ENCODE peak calls at places on chromosomes 11 and 22, in seven cellular contexts. H is bronchial epithelial cell; U is OCI-M1; N is effector memory CD4-positive, alpha-beta T cell; V is stimulated activated CD8-positive, alpha-beta memory T cell treated with anti-CD3 and anti-CD28 coated beads, Interleukin-15, amount 100 ng/mL, for 48 hours; M is NCI-H146; A is SK-N-DZ. G is an unnamed sample.

GRCh38 chr11:62573006-62573591 is 592 bp downstream of the EEF1G start:
- DNase-seq in V (no peak), U (peak), H (no peak), N (no peak), M (peak), A (no peak), G (peak)

GRCh38 chr11:62104816-62105610 is 18.8 kb upstream of the INCENP start:
- DNase-seq in N (no peak), U (peak), M (no peak), H (peak), V (no peak), A (no peak), G (no peak)

GRCh38 chr11:3128356-3129180 is 36.5 kb downstream of the OSBPL5 start:
- DNase-seq in V (no peak), A (no peak), N (no peak), U (no peak), M (no peak), H (no peak), G (no peak)

GRCh38 chr11:112837162-112837826 is 123.9 kb upstream of the NCAM1 start:
- DNase-seq in A (peak), M (peak), V (no peak), N (no peak), H (no peak), U (peak), G (peak)

GRCh38 chr22:44583854-44584253 is 85.8 kb upstream of the RTL6 start:
- DNase-seq in H (no peak), M (no peak), V (no peak), U (no peak), A (no peak), N (no peak), G (no peak)

GRCh38 chr11:6615882-6616585 is 3.2 kb downstream of the TPP1 start:
- DNase-seq in A (no peak), V (no peak), U (no peak), N (no peak), M (no peak), H (no peak), G (no peak)

GRCh38 chr11:67528376-67528775 is 5.1 kb upstream of the CABP2 start:
- DNase-seq in H (no peak), M (no peak), U (no peak), A (no peak), N (no peak), V (no peak), G (no peak)

GRCh38 chr22:29194269-29194668 is 11.4 kb upstream of the EMID1 start:
- DNase-seq in N (no peak), H (no peak), A (no peak), M (no peak), U (peak), V (no peak), G (no peak)

GRCh38 chr11:112961751-112962747 is 829 bp downstream of the NCAM1 start:
- DNase-seq in V (no peak), M (peak), U (no peak), A (peak), H (no peak), N (no peak), G (peak)

GRCh38 chr11:64763804-64764611 is 4.2 kb upstream of the PYGM start:
- DNase-seq in U (no peak), V (no peak), A (no peak), M (no peak), N (peak), H (no peak), G (no peak)

GRCh38 chr22:28874816-28875320 is 8.5 kb upstream of the ZNRF3 start:
- DNase-seq in H (no peak), N (no peak), U (no peak), A (no peak), M (no peak), V (no peak), G (no peak)

GRCh38 chr22:30312053-30312452 is 14.7 kb downstream of the TBC1D10A start:
- DNase-seq in V (no peak), M (no peak), N (no peak), H (peak), A (no peak), U (no peak), G (no peak)

GRCh38 chr11:73383249-73384126 is 7.3 kb downstream of the RELT start:
- DNase-seq in M (peak), V (no peak), U (peak), A (no peak), H (peak), N (no peak), G (peak)

GRCh38 chr11:3049430-3050243 is 7.6 kb downstream of the CARS1 start:
- DNase-seq in A (no peak), U (no peak), V (peak), N (peak), M (peak), H (peak), G (peak)

GRCh38 chr11:95349345-95349942 is 118.4 kb upstream of the SESN3 start:
- DNase-seq in U (no peak), N (no peak), H (no peak), M (no peak), V (no peak), A (no peak), G (no peak)

GRCh38 chr11:326842-327580 is 6.4 kb upstream of the IFITM3 start:
- DNase-seq in V (peak), U (peak), H (no peak), N (peak), M (no peak), A (no peak), G (no peak)

GRCh38 chr11:65303542-65303941 is 11.1 kb upstream of the CDC42EP2 start:
- DNase-seq in A (no peak), U (no peak), V (no peak), H (no peak), N (no peak), M (no peak), G (no peak)

GRCh38 chr11:64117763-64118459 is 48.0 kb downstream of the MACROD1 start:
- DNase-seq in U (no peak), V (no peak), A (no peak), M (no peak), N (no peak), H (no peak), G (no peak)

GRCh38 chr11:66278396-66279091 is 569 bp downstream of the CNIH2 start:
- DNase-seq in H (no peak), A (no peak), V (no peak), M (peak), N (no peak), U (peak), G (no peak)

GRCh38 chr11:17734986-17735822 is 623 bp downstream of the KCNC1 start:
- DNase-seq in U (no peak), H (peak), A (peak), M (peak), N (no peak), V (peak), G (peak)

G was measured in NCI-H345.